ENCODE peak calls at places on chromosomes 1 and 21, in eight cellular contexts. One of them, this sample, is unnamed.

GRCh38 chr1:41500378-41500777 is 15.9 kb upstream of the EDN2 start:
- DNase-seq in transverse colon: peak; percentile 86
- DNase-seq in stomach: peak; percentile 94
- DNase-seq in body of pancreas: peak; percentile 92
- DNase-seq in A549: peak; percentile 52
- DNase-seq in heart left ventricle: peak; percentile 59
- DNase-seq in GM12891: no peak
- DNase-seq in uterus: peak; percentile 52
- DNase-seq in this sample: peak; percentile 69

GRCh38 chr1:57340361-57341192 is 83.3 kb downstream of the DAB1 start:
- DNase-seq in transverse colon: no peak
- DNase-seq in stomach: no peak
- DNase-seq in body of pancreas: no peak
- DNase-seq in A549: no peak
- DNase-seq in heart left ventricle: no peak
- DNase-seq in GM12891: no peak
- DNase-seq in uterus: no peak
- DNase-seq in this sample: peak; percentile 68

GRCh38 chr1:160711528-160712311 is at the start of gene CD48:
- DNase-seq in transverse colon: no peak
- DNase-seq in stomach: no peak
- DNase-seq in body of pancreas: no peak
- DNase-seq in A549: no peak
- DNase-seq in heart left ventricle: no peak
- DNase-seq in GM12891: no peak
- DNase-seq in uterus: no peak
- DNase-seq in this sample: no peak

GRCh38 chr1:214709241-214709640 is 106.2 kb downstream of the CENPF start:
- DNase-seq in transverse colon: no peak
- DNase-seq in stomach: no peak
- DNase-seq in body of pancreas: no peak
- DNase-seq in A549: no peak
- DNase-seq in heart left ventricle: no peak
- DNase-seq in GM12891: no peak
- DNase-seq in uterus: no peak
- DNase-seq in this sample: no peak

GRCh38 chr1:9262096-9262495 is 27.5 kb downstream of the H6PD start:
- DNase-seq in transverse colon: no peak
- DNase-seq in stomach: no peak
- DNase-seq in body of pancreas: no peak
- DNase-seq in A549: no peak
- DNase-seq in heart left ventricle: no peak
- DNase-seq in GM12891: no peak
- DNase-seq in uterus: no peak
- DNase-seq in this sample: no peak

GRCh38 chr1:109642610-109643009 is 13.3 kb upstream of the GSTM4 start:
- DNase-seq in transverse colon: no peak
- DNase-seq in stomach: no peak
- DNase-seq in body of pancreas: no peak
- DNase-seq in A549: no peak
- DNase-seq in heart left ventricle: no peak
- DNase-seq in GM12891: no peak
- DNase-seq in uterus: no peak
- DNase-seq in this sample: no peak

GRCh38 chr1:183702087-183702812 is 49.1 kb upstream of the APOBEC4 start:
- DNase-seq in transverse colon: no peak
- DNase-seq in stomach: no peak
- DNase-seq in body of pancreas: no peak
- DNase-seq in A549: no peak
- DNase-seq in heart left ventricle: no peak
- DNase-seq in GM12891: no peak
- DNase-seq in uterus: no peak
- DNase-seq in this sample: no peak

GRCh38 chr1:20290624-20291597 is at the start of gene VWA5B1:
- DNase-seq in transverse colon: no peak
- DNase-seq in stomach: no peak
- DNase-seq in body of pancreas: peak; percentile 26
- DNase-seq in A549: no peak
- DNase-seq in heart left ventricle: no peak
- DNase-seq in GM12891: no peak
- DNase-seq in uterus: no peak
- DNase-seq in this sample: no peak

GRCh38 chr1:39154553-39155361 is 49.7 kb upstream of the MACF1 start:
- DNase-seq in transverse colon: peak; percentile 28
- DNase-seq in stomach: no peak
- DNase-seq in body of pancreas: no peak
- DNase-seq in A549: peak; percentile 46
- DNase-seq in heart left ventricle: peak; percentile 59
- DNase-seq in GM12891: no peak
- DNase-seq in uterus: peak; percentile 72
- DNase-seq in this sample: no peak

GRCh38 chr21:44261191-44261631 is 486 bp downstream of the DNMT3L start:
- DNase-seq in transverse colon: no peak
- DNase-seq in stomach: no peak
- DNase-seq in body of pancreas: no peak
- DNase-seq in A549: no peak
- DNase-seq in heart left ventricle: no peak
- DNase-seq in GM12891: no peak
- DNase-seq in uterus: no peak
- DNase-seq in this sample: no peak

GRCh38 chr1:204477036-204477740 is 17.4 kb downstream of the PIK3C2B start:
- DNase-seq in transverse colon: peak; percentile 55
- DNase-seq in stomach: peak; percentile 50
- DNase-seq in body of pancreas: no peak
- DNase-seq in A549: no peak
- DNase-seq in heart left ventricle: no peak
- DNase-seq in GM12891: no peak
- DNase-seq in uterus: no peak
- DNase-seq in this sample: peak; percentile 65

GRCh38 chr1:53641481-53642214 is 97.3 kb downstream of the GLIS1 start:
- DNase-seq in transverse colon: no peak
- DNase-seq in stomach: no peak
- DNase-seq in body of pancreas: no peak
- DNase-seq in A549: no peak
- DNase-seq in heart left ventricle: no peak
- DNase-seq in GM12891: no peak
- DNase-seq in uterus: no peak
- DNase-seq in this sample: peak; percentile 35

GRCh38 chr1:21022279-21023040 is 154.2 kb downstream of the EIF4G3 start:
- DNase-seq in transverse colon: peak; percentile 63
- DNase-seq in stomach: peak; percentile 56
- DNase-seq in body of pancreas: peak; percentile 61
- DNase-seq in A549: peak; percentile 96
- DNase-seq in heart left ventricle: peak; percentile 39
- DNase-seq in GM12891: peak; percentile 32
- DNase-seq in uterus: peak; percentile 83
- DNase-seq in this sample: no peak

GRCh38 chr21:45542667-45543370 is 579 bp upstream of the SLC19A1 start:
- DNase-seq in transverse colon: no peak
- DNase-seq in stomach: peak; percentile 37
- DNase-seq in body of pancreas: peak; percentile 36
- DNase-seq in A549: no peak
- DNase-seq in heart left ventricle: peak; percentile 20
- DNase-seq in GM12891: no peak
- DNase-seq in uterus: peak; percentile 36
- DNase-seq in this sample: peak; percentile 49

GRCh38 chr1:96962807-96963206 is 241.2 kb downstream of the PTBP2 start:
- DNase-seq in transverse colon: no peak
- DNase-seq in stomach: no peak
- DNase-seq in body of pancreas: no peak
- DNase-seq in A549: no peak
- DNase-seq in heart left ventricle: no peak
- DNase-seq in GM12891: no peak
- DNase-seq in uterus: no peak
- DNase-seq in this sample: no peak

GRCh38 chr1:230463326-230463725 is 37.2 kb upstream of the PGBD5 start:
- DNase-seq in transverse colon: no peak
- DNase-seq in stomach: no peak
- DNase-seq in body of pancreas: no peak
- DNase-seq in A549: no peak
- DNase-seq in heart left ventricle: no peak
- DNase-seq in GM12891: no peak
- DNase-seq in uterus: no peak
- DNase-seq in this sample: no peak
- TF ChIP-seq POLR2A in transverse colon: no peak
- TF ChIP-seq POLR2A in stomach: no peak
- TF ChIP-seq POLR2A in body of pancreas: no peak
- TF ChIP-seq POLR2A in A549: no peak
- TF ChIP-seq POLR2A in heart left ventricle: no peak
- TF ChIP-seq POLR2A in GM12891: no peak
- TF ChIP-seq POLR2A in uterus: no peak
- TF ChIP-seq POLR2A in this sample: no peak

DNA sequence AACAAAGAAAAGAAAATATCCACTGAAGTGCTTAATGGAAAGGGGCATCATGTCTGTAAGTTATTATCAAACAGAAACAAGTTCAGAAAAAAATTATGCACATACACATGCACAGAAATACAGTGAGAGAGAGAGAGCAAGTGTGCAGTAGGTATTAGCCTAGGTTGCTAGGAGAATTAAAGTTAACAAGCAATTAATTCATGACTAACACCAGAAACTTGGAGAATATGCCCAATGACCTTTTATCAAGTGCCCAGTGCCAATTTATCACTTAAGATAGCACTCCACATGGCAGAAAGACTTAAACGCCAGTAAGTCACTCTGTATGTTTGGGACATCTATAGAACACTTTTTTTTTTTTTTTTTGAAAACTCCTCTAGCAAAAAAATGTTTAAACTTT is 56.2 kb upstream of the SLC16A1 start:
- DNase-seq in transverse colon: no peak
- DNase-seq in stomach: no peak
- DNase-seq in body of pancreas: no peak
- DNase-seq in A549: no peak
- DNase-seq in heart left ventricle: no peak
- DNase-seq in GM12891: no peak
- DNase-seq in uterus: no peak
- DNase-seq in this sample: no peak
- TF ChIP-seq POLR2A in transverse colon: no peak
- TF ChIP-seq POLR2A in stomach: no peak
- TF ChIP-seq POLR2A in body of pancreas: no peak
- TF ChIP-seq POLR2A in A549: no peak
- TF ChIP-seq POLR2A in heart left ventricle: no peak
- TF ChIP-seq POLR2A in GM12891: no peak
- TF ChIP-seq POLR2A in uterus: no peak
- TF ChIP-seq POLR2A in this sample: no peak

GRCh38 chr1:13585599-13585965 is 1.9 kb downstream of the PDPN start:
- DNase-seq in transverse colon: no peak
- DNase-seq in stomach: no peak
- DNase-seq in body of pancreas: no peak
- DNase-seq in A549: no peak
- DNase-seq in heart left ventricle: no peak
- DNase-seq in GM12891: no peak
- DNase-seq in uterus: no peak
- DNase-seq in this sample: no peak

GRCh38 chr1:13582713-13583443 is 754 bp upstream of the PDPN start:
- DNase-seq in transverse colon: no peak
- DNase-seq in stomach: no peak
- DNase-seq in body of pancreas: no peak
- DNase-seq in A549: no peak
- DNase-seq in heart left ventricle: no peak
- DNase-seq in GM12891: no peak
- DNase-seq in uterus: no peak
- DNase-seq in this sample: no peak

GRCh38 chr1:13583592-13583963 is at the start of gene PDPN:
- DNase-seq in transverse colon: peak; percentile 18
- DNase-seq in stomach: no peak
- DNase-seq in body of pancreas: peak; percentile 18
- DNase-seq in A549: no peak
- DNase-seq in heart left ventricle: peak; percentile 37
- DNase-seq in GM12891: no peak
- DNase-seq in uterus: peak; percentile 77
- DNase-seq in this sample: no peak

GRCh38 chr1:13584876-13585598 is 1.4 kb downstream of the PDPN start:
- DNase-seq in transverse colon: no peak
- DNase-seq in stomach: no peak
- DNase-seq in body of pancreas: no peak
- DNase-seq in A549: no peak
- DNase-seq in heart left ventricle: no peak
- DNase-seq in GM12891: no peak
- DNase-seq in uterus: no peak
- DNase-seq in this sample: no peak

DNA sequence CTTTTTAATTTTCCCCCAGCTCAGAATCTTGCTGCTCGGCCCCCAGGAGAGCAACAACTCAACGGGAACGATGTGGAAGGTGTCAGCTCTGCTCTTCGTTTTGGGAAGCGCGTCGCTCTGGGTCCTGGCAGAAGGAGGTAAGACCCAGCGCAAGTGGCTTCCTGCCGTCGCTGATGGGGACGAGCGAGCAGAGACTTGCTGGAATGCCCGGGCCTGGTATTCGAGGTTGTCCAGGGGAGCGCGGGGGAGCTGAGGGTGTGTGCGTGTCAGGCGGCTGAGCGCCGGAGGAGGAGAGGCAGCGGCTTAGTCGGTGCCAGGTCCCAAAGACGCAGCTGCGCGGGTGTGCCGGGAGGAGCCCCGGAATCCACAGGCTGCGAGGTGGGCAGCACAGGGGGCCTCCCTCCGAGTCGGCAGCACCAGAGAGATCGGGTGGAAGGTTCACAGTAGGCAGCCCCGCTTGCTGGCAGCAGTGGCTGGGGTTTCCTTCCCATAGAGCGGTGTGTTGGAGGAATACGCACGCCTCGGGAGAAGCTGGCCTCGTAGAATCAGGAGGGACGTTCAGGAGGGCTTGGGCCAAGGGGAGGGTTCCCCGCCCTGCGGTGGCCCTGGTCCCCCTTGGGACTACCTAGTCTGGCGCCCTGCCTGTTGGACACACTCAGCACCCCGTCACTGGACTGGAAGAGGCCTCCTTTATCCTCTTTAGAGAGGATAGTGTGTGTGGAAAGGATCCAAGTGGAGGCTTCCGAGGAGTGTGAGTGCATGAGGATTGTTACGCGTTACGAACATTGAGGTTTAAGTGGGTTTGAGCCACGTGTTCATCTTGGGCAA is 546 bp downstream of the PDPN start:
- DNase-seq in transverse colon: no peak
- DNase-seq in stomach: no peak
- DNase-seq in body of pancreas: no peak
- DNase-seq in A549: no peak
- DNase-seq in heart left ventricle: peak; percentile 22
- DNase-seq in GM12891: no peak
- DNase-seq in uterus: peak; percentile 63
- DNase-seq in this sample: no peak
- TF ChIP-seq POLR2A in transverse colon: no peak
- TF ChIP-seq POLR2A in stomach: no peak
- TF ChIP-seq POLR2A in body of pancreas: no peak
- TF ChIP-seq POLR2A in A549: no peak
- TF ChIP-seq POLR2A in heart left ventricle: no peak
- TF ChIP-seq POLR2A in GM12891: no peak
- TF ChIP-seq POLR2A in uterus: no peak
- TF ChIP-seq POLR2A in this sample: no peak

DNA sequence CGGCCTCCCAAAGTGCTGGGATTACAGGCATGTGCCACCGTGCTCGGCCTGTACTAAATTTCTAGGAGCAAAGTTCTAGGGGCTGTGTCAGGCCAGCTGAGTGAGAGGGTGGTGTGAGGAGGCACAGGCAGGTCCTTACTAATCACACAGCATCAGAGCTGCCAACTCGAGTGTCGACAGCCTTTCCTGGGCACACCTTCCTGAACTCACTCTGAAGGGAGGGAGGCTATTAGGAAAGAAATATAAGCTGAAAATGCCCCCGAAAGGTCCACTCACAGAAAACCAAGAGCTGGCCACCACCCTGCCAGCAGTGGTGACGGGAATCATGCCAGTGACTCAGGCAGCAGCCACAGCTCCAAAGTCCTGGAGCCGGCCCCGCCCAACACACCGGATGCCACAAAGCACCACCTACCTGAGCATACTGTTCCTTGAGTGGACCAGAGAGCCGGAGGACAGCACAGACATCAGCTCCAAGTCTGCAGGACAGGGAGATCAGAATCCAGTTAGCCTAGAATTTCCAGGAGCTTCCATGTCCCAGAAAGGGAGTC is 4.5 kb downstream of the PMVK start:
- DNase-seq in transverse colon: peak; percentile 93
- DNase-seq in stomach: peak; percentile 92
- DNase-seq in body of pancreas: no peak
- DNase-seq in A549: peak; percentile 72
- DNase-seq in heart left ventricle: no peak
- DNase-seq in GM12891: no peak
- DNase-seq in uterus: no peak
- DNase-seq in this sample: peak; percentile 96
- TF ChIP-seq POLR2A in transverse colon: peak; percentile 84
- TF ChIP-seq POLR2A in stomach: no peak
- TF ChIP-seq POLR2A in body of pancreas: no peak
- TF ChIP-seq POLR2A in A549: no peak
- TF ChIP-seq POLR2A in heart left ventricle: no peak
- TF ChIP-seq POLR2A in GM12891: no peak
- TF ChIP-seq POLR2A in uterus: no peak
- TF ChIP-seq POLR2A in this sample: peak; percentile 82

This sample was measured in right lobe of liver.